ENCODE peak calls at places on chromosome 20, in six cellular contexts. One of them, this sample, is unnamed.

GRCh38 chr20:59752101-59752586 is 147.8 kb downstream of the PHACTR3 start:
- DNase-seq in HCT116: no peak
- DNase-seq in NT2/D1: no peak
- DNase-seq in K562: no peak
- DNase-seq in HepG2: no peak
- DNase-seq in H1: no peak
- DNase-seq in this sample: peak

GRCh38 chr20:47352332-47353223 is 3.9 kb downstream of the ZMYND8 start:
- DNase-seq in HCT116: no peak
- DNase-seq in NT2/D1: no peak
- DNase-seq in K562: no peak
- DNase-seq in HepG2: no peak
- DNase-seq in H1: no peak
- DNase-seq in this sample: no peak

GRCh38 chr20:62805365-62805710 is 703 bp downstream of the OGFR start:
- DNase-seq in HCT116: no peak
- DNase-seq in NT2/D1: no peak
- DNase-seq in K562: no peak
- DNase-seq in HepG2: no peak
- DNase-seq in H1: no peak
- DNase-seq in this sample: no peak

GRCh38 chr20:25196701-25197120 is 1.2 kb downstream of the ENTPD6 start:
- DNase-seq in HCT116: no peak
- DNase-seq in NT2/D1: no peak
- DNase-seq in K562: no peak
- DNase-seq in HepG2: no peak
- DNase-seq in H1: no peak
- DNase-seq in this sample: no peak

GRCh38 chr20:38875170-38875993 is 50.8 kb upstream of the FAM83D start:
- DNase-seq in HCT116: no peak
- DNase-seq in NT2/D1: no peak
- DNase-seq in K562: peak
- DNase-seq in HepG2: no peak
- DNase-seq in H1: no peak
- DNase-seq in this sample: peak

GRCh38 chr20:36997121-36997520 is 45.6 kb upstream of the SAMHD1 start:
- DNase-seq in HCT116: no peak
- DNase-seq in NT2/D1: no peak
- DNase-seq in K562: no peak
- DNase-seq in HepG2: no peak
- DNase-seq in H1: no peak
- DNase-seq in this sample: no peak

GRCh38 chr20:33994624-33994913 is 858 bp downstream of the RALY start:
- DNase-seq in HCT116: no peak
- DNase-seq in NT2/D1: no peak
- DNase-seq in K562: no peak
- DNase-seq in HepG2: no peak
- DNase-seq in H1: no peak
- DNase-seq in this sample: no peak

GRCh38 chr20:45456632-45457031 is 12.9 kb upstream of the WFDC2 start:
- DNase-seq in HCT116: peak
- DNase-seq in NT2/D1: no peak
- DNase-seq in K562: peak
- DNase-seq in HepG2: peak
- DNase-seq in H1: no peak
- DNase-seq in this sample: no peak

GRCh38 chr20:44264287-44264686 is 17.2 kb downstream of the GDAP1L1 start:
- DNase-seq in HCT116: no peak
- DNase-seq in NT2/D1: no peak
- DNase-seq in K562: peak
- DNase-seq in HepG2: no peak
- DNase-seq in H1: no peak
- DNase-seq in this sample: no peak

GRCh38 chr20:41006936-41007871 is 21.4 kb upstream of the TOP1 start:
- DNase-seq in HCT116: no peak
- DNase-seq in NT2/D1: no peak
- DNase-seq in K562: peak
- DNase-seq in HepG2: peak
- DNase-seq in H1: no peak
- DNase-seq in this sample: no peak

GRCh38 chr20:58854638-58855471 is 2.3 kb downstream of the GNAS start:
- DNase-seq in HCT116: no peak
- DNase-seq in NT2/D1: no peak
- DNase-seq in K562: no peak
- DNase-seq in HepG2: no peak
- DNase-seq in H1: no peak
- DNase-seq in this sample: no peak

GRCh38 chr20:24915892-24916291 is 33.2 kb upstream of the CST7 start:
- DNase-seq in HCT116: no peak
- DNase-seq in NT2/D1: no peak
- DNase-seq in K562: no peak
- DNase-seq in HepG2: no peak
- DNase-seq in H1: no peak
- DNase-seq in this sample: no peak

GRCh38 chr20:53708129-53708968 is 114.7 kb upstream of the ZNF217 start:
- DNase-seq in HCT116: no peak
- DNase-seq in NT2/D1: no peak
- DNase-seq in K562: no peak
- DNase-seq in HepG2: no peak
- DNase-seq in H1: no peak
- DNase-seq in this sample: peak

GRCh38 chr20:53706511-53707031 is 112.9 kb upstream of the ZNF217 start:
- DNase-seq in HCT116: no peak
- DNase-seq in NT2/D1: no peak
- DNase-seq in K562: no peak
- DNase-seq in HepG2: no peak
- DNase-seq in H1: no peak
- DNase-seq in this sample: peak

GRCh38 chr20:53702617-53703016 is 109.0 kb upstream of the ZNF217 start:
- DNase-seq in HCT116: no peak
- DNase-seq in NT2/D1: no peak
- DNase-seq in K562: no peak
- DNase-seq in HepG2: no peak
- DNase-seq in H1: no peak
- DNase-seq in this sample: no peak

GRCh38 chr20:53707341-53708102 is 113.9 kb upstream of the ZNF217 start:
- DNase-seq in HCT116: no peak
- DNase-seq in NT2/D1: no peak
- DNase-seq in K562: no peak
- DNase-seq in HepG2: no peak
- DNase-seq in H1: no peak
- DNase-seq in this sample: peak

GRCh38 chr20:53706008-53706481 is 112.4 kb upstream of the ZNF217 start:
- DNase-seq in HCT116: no peak
- DNase-seq in NT2/D1: no peak
- DNase-seq in K562: no peak
- DNase-seq in HepG2: no peak
- DNase-seq in H1: no peak
- DNase-seq in this sample: no peak
- TF ChIP-seq ZNF274 in HCT116: no peak
- TF ChIP-seq ZNF274 in NT2/D1: no peak
- TF ChIP-seq ZNF274 in K562: no peak
- TF ChIP-seq ZNF274 in HepG2: no peak
- TF ChIP-seq ZNF274 in H1: no peak
- TF ChIP-seq ZNF274 in this sample: no peak

GRCh38 chr20:17594443-17594842 is 24.6 kb downstream of the DSTN start:
- DNase-seq in HCT116: no peak
- DNase-seq in NT2/D1: no peak
- DNase-seq in K562: no peak
- DNase-seq in HepG2: no peak
- DNase-seq in H1: no peak
- DNase-seq in this sample: no peak
- TF ChIP-seq ZNF274 in HCT116: no peak
- TF ChIP-seq ZNF274 in NT2/D1: no peak
- TF ChIP-seq ZNF274 in K562: no peak
- TF ChIP-seq ZNF274 in HepG2: no peak
- TF ChIP-seq ZNF274 in H1: no peak
- TF ChIP-seq ZNF274 in this sample: no peak

DNA sequence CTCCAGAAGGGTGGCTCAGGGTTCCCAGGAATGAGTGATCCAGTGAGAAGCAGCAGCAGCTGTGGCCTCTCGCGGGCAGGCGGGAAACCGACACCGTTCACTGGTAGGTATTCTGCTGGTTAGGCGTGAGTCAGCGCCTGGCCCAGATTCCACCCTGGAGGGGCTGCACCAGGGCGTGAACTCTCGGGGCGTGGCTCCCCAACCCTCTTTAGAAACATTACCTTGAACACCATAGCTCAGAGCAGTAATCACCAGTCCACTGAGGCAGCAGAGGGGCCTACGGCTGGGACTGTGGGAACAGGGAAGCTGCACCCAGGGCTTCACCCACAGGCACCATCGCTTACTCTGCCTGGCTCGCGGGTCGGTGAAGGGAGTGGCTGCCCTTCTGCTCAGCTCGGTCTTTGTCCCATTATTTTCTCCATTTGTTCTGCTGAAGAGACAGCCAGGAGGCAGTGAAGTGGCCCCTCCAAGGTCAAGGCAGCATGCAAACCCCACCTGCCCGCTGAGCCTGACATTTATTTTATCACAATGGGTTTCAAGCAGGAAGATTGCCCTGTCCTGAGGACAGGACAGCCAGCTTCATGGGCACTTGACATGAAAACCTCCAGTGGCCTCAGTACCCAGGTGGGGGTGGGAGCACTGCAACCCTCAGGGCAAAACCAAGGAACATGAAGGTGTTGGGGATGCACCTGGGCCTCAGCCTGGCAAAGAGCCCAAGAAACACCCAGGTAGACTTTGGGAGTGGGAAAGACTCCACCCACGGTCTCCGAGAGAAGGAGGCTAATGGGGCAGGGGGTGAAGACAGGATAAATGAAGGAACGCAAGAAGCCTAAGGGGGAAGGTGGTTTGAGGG is 51.0 kb upstream of the CD93 start:
- DNase-seq in HCT116: no peak
- DNase-seq in NT2/D1: no peak
- DNase-seq in K562: peak
- DNase-seq in HepG2: no peak
- DNase-seq in H1: no peak
- DNase-seq in this sample: no peak
- TF ChIP-seq ZNF274 in HCT116: no peak
- TF ChIP-seq ZNF274 in NT2/D1: no peak
- TF ChIP-seq ZNF274 in K562: no peak
- TF ChIP-seq ZNF274 in HepG2: no peak
- TF ChIP-seq ZNF274 in H1: no peak
- TF ChIP-seq ZNF274 in this sample: no peak

GRCh38 chr20:4722993-4723392 is 1.3 kb downstream of the PRND start:
- DNase-seq in HCT116: no peak
- DNase-seq in NT2/D1: no peak
- DNase-seq in K562: no peak
- DNase-seq in HepG2: no peak
- DNase-seq in H1: no peak
- DNase-seq in this sample: no peak

GRCh38 chr20:4720977-4721349 is 746 bp upstream of the PRND start:
- DNase-seq in HCT116: no peak
- DNase-seq in NT2/D1: no peak
- DNase-seq in K562: no peak
- DNase-seq in HepG2: no peak
- DNase-seq in H1: no peak
- DNase-seq in this sample: no peak

GRCh38 chr20:4722571-4722970 is 862 bp downstream of the PRND start:
- DNase-seq in HCT116: no peak
- DNase-seq in NT2/D1: no peak
- DNase-seq in K562: no peak
- DNase-seq in HepG2: no peak
- DNase-seq in H1: no peak
- DNase-seq in this sample: no peak

GRCh38 chr20:4720121-4720976 is 1.4 kb upstream of the PRND start:
- DNase-seq in HCT116: peak
- DNase-seq in NT2/D1: peak
- DNase-seq in K562: peak
- DNase-seq in HepG2: peak
- DNase-seq in H1: peak
- DNase-seq in this sample: peak

DNA sequence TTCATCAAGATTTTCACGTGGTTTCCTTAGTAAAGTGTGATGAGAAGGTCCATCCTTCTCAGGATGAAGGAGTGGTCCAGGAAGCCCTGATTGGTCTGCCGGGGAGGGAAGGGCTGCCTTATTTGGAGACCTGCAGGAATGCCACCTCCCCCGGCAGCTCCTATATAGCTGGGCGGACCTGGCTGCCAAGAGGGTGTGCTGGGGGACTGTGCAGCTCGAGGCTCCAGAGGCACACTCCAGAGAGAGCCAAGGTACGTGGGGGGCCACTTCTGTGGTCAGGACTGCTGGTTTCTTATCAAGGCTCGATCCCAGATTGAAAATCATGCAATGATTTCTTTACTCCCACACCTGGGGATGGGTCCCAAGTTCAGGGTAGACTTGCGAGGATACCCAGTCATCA is at the start of gene PRND:
- DNase-seq in HCT116: no peak
- DNase-seq in NT2/D1: no peak
- DNase-seq in K562: no peak
- DNase-seq in HepG2: no peak
- DNase-seq in H1: no peak
- DNase-seq in this sample: no peak
- TF ChIP-seq ZNF274 in HCT116: no peak
- TF ChIP-seq ZNF274 in NT2/D1: no peak
- TF ChIP-seq ZNF274 in K562: no peak
- TF ChIP-seq ZNF274 in HepG2: no peak
- TF ChIP-seq ZNF274 in H1: no peak
- TF ChIP-seq ZNF274 in this sample: no peak

GRCh38 chr20:57543754-57544153 is 17.2 kb upstream of the PCK1 start:
- DNase-seq in HCT116: no peak
- DNase-seq in NT2/D1: no peak
- DNase-seq in K562: no peak
- DNase-seq in HepG2: no peak
- DNase-seq in H1: no peak
- DNase-seq in this sample: no peak

GRCh38 chr20:57545927-57546662 is 14.8 kb upstream of the PCK1 start:
- DNase-seq in HCT116: no peak
- DNase-seq in NT2/D1: no peak
- DNase-seq in K562: no peak
- DNase-seq in HepG2: no peak
- DNase-seq in H1: no peak
- DNase-seq in this sample: no peak

GRCh38 chr20:57544838-57545564 is 15.9 kb upstream of the PCK1 start:
- DNase-seq in HCT116: no peak
- DNase-seq in NT2/D1: no peak
- DNase-seq in K562: peak
- DNase-seq in HepG2: no peak
- DNase-seq in H1: no peak
- DNase-seq in this sample: no peak

GRCh38 chr20:57548177-57549058 is 12.5 kb upstream of the PCK1 start:
- DNase-seq in HCT116: no peak
- DNase-seq in NT2/D1: no peak
- DNase-seq in K562: no peak
- DNase-seq in HepG2: no peak
- DNase-seq in H1: no peak
- DNase-seq in this sample: no peak

GRCh38 chr20:57547250-57547649 is 13.7 kb upstream of the PCK1 start:
- DNase-seq in HCT116: no peak
- DNase-seq in NT2/D1: no peak
- DNase-seq in K562: no peak
- DNase-seq in HepG2: peak
- DNase-seq in H1: no peak
- DNase-seq in this sample: no peak
- TF ChIP-seq ZNF274 in HCT116: no peak
- TF ChIP-seq ZNF274 in NT2/D1: no peak
- TF ChIP-seq ZNF274 in K562: no peak
- TF ChIP-seq ZNF274 in HepG2: no peak
- TF ChIP-seq ZNF274 in H1: no peak
- TF ChIP-seq ZNF274 in this sample: no peak

This sample was measured in GM12878.